ENCODE peak calls at places on chromosomes 16 and 17, in four cellular contexts. One of them, this sample, is unnamed.

GRCh38 chr17:57632294-57632693 is 112.8 kb downstream of the CCDC182 start:
- DNase-seq in GM12878: no peak
- DNase-seq in HepG2: no peak
- DNase-seq in K562: no peak
- DNase-seq in this sample: no peak

GRCh38 chr16:50538411-50539052 is 9.7 kb upstream of the NKD1 start:
- DNase-seq in GM12878: no peak
- DNase-seq in K562: no peak
- DNase-seq in HepG2: no peak
- DNase-seq in this sample: no peak

GRCh38 chr16:77059441-77059840 is 131.5 kb upstream of the MON1B start:
- DNase-seq in GM12878: no peak
- DNase-seq in HepG2: no peak
- DNase-seq in K562: no peak
- DNase-seq in this sample: no peak

GRCh38 chr17:77254961-77255741 is 114.4 kb downstream of the SEC14L1 start:
- DNase-seq in HepG2: peak; percentile 73
- DNase-seq in K562: no peak
- DNase-seq in GM12878: no peak
- DNase-seq in this sample: no peak

GRCh38 chr17:55846745-55847144 is 95.9 kb downstream of the PCTP start:
- DNase-seq in GM12878: no peak
- DNase-seq in HepG2: no peak
- DNase-seq in K562: no peak
- DNase-seq in this sample: no peak

GRCh38 chr16:23104032-23104955 is 45.0 kb downstream of the USP31 start:
- DNase-seq in HepG2: peak; percentile 98
- DNase-seq in K562: no peak
- DNase-seq in GM12878: no peak
- DNase-seq in this sample: no peak

GRCh38 chr17:42246515-42246914 is 29.7 kb downstream of the STAT5B start:
- DNase-seq in GM12878: no peak
- DNase-seq in HepG2: peak; percentile 75
- DNase-seq in K562: no peak
- DNase-seq in this sample: no peak

GRCh38 chr17:14471052-14471451 is 170.2 kb downstream of the HS3ST3B1 start:
- DNase-seq in HepG2: peak; percentile 89
- DNase-seq in K562: no peak
- DNase-seq in GM12878: no peak
- DNase-seq in this sample: no peak

GRCh38 chr16:86757704-86758040 is 179.3 kb downstream of the FOXL1 start:
- DNase-seq in HepG2: no peak
- DNase-seq in K562: no peak
- DNase-seq in GM12878: no peak
- DNase-seq in this sample: no peak

GRCh38 chr17:67995568-67996191 is 589 bp downstream of the C17orf58 start:
- DNase-seq in K562: no peak
- DNase-seq in HepG2: no peak
- DNase-seq in GM12878: no peak
- DNase-seq in this sample: no peak

GRCh38 chr17:80892900-80893603 is 98.6 kb upstream of the CHMP6 start:
- DNase-seq in GM12878: no peak
- DNase-seq in K562: no peak
- DNase-seq in HepG2: no peak
- DNase-seq in this sample: no peak

GRCh38 chr17:69336996-69337395 is 10.1 kb upstream of the ABCA5 start:
- DNase-seq in K562: no peak
- DNase-seq in HepG2: no peak
- DNase-seq in GM12878: no peak
- DNase-seq in this sample: no peak

GRCh38 chr17:65850486-65850885 is 289.0 kb upstream of the AXIN2 start:
- DNase-seq in GM12878: peak; percentile 19
- DNase-seq in HepG2: no peak
- DNase-seq in K562: no peak
- DNase-seq in this sample: no peak

GRCh38 chr17:43983515-43984411 is 20.7 kb upstream of the NAGS start:
- DNase-seq in HepG2: peak; percentile 67
- DNase-seq in K562: peak; percentile 69
- DNase-seq in GM12878: no peak
- DNase-seq in this sample: peak; percentile 47

GRCh38 chr16:24102120-24102740 is 153.9 kb upstream of the CACNG3 start:
- DNase-seq in HepG2: no peak
- DNase-seq in K562: no peak
- DNase-seq in GM12878: no peak
- DNase-seq in this sample: peak; percentile 25

GRCh38 chr17:10118788-10119130 is 79.6 kb downstream of the GAS7 start:
- DNase-seq in HepG2: no peak
- DNase-seq in GM12878: no peak
- DNase-seq in K562: no peak
- DNase-seq in this sample: no peak

GRCh38 chr16:14232106-14232890 is 161.2 kb downstream of the MRTFB start:
- DNase-seq in K562: no peak
- DNase-seq in GM12878: no peak
- DNase-seq in HepG2: no peak
- DNase-seq in this sample: no peak

GRCh38 chr16:75378616-75379015 is 54.7 kb downstream of the CFDP1 start:
- DNase-seq in HepG2: no peak
- DNase-seq in GM12878: no peak
- DNase-seq in K562: no peak
- DNase-seq in this sample: no peak

GRCh38 chr17:9911089-9911488 is 6.0 kb upstream of the RCVRN start:
- DNase-seq in K562: no peak
- DNase-seq in GM12878: no peak
- DNase-seq in HepG2: no peak
- DNase-seq in this sample: no peak

GRCh38 chr17:32015245-32016013 is 8.2 kb downstream of the LRRC37B start:
- DNase-seq in HepG2: no peak
- DNase-seq in GM12878: no peak
- DNase-seq in K562: no peak
- DNase-seq in this sample: peak; percentile 8

GRCh38 chr16:35798885-35799426 is 2339.5 kb downstream of the TP53TG3F start:
- DNase-seq in HepG2: no peak
- DNase-seq in GM12878: no peak
- DNase-seq in K562: no peak
- DNase-seq in this sample: no peak

GRCh38 chr17:53462393-53462811 is 360.3 kb upstream of the KIF2B start:
- DNase-seq in K562: no peak
- DNase-seq in GM12878: no peak
- DNase-seq in HepG2: no peak
- DNase-seq in this sample: no peak

GRCh38 chr17:61122356-61122913 is 277.2 kb upstream of the TBX2 start:
- DNase-seq in GM12878: no peak
- DNase-seq in K562: no peak
- DNase-seq in HepG2: no peak
- DNase-seq in this sample: no peak

GRCh38 chr17:78241277-78242023 is 10.0 kb downstream of the TMEM235 start:
- DNase-seq in K562: peak; percentile 94
- DNase-seq in HepG2: peak; percentile 96
- DNase-seq in GM12878: no peak
- DNase-seq in this sample: peak; percentile 65

GRCh38 chr16:31351246-31351936 is 3.6 kb upstream of the ITGAX start:
- DNase-seq in K562: no peak
- DNase-seq in GM12878: no peak
- DNase-seq in HepG2: no peak
- DNase-seq in this sample: no peak

GRCh38 chr17:75927286-75927922 is 13.4 kb downstream of the FBF1 start:
- DNase-seq in GM12878: no peak
- DNase-seq in K562: peak; percentile 70
- DNase-seq in HepG2: peak; percentile 52
- DNase-seq in this sample: peak; percentile 78
- TF ChIP-seq FOXM1 in GM12878: no peak
- TF ChIP-seq FOXM1 in K562: no peak
- TF ChIP-seq FOXM1 in HepG2: no peak
- TF ChIP-seq FOXM1 in this sample: no peak

DNA sequence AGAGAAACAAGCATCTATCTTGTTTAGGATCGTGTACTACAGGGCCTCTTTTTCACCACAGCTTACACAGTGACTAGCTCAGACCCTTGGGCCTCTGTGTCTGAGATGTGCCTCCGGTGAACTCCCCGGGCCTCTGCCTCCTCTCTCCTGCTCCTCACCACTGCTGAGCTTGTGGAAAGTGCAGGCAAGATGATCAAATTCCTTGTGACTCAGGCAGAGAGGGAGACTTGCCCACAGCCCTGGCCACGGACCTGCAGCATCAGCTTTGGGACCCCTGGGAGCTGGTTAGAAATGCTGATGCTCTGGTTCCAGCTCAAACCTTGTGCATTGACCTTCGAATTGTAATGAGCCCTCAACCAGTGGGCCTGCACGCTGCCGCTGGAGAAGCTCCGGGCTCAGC is 79.8 kb downstream of the ZDHHC7 start:
- DNase-seq in HepG2: no peak
- DNase-seq in K562: no peak
- DNase-seq in GM12878: no peak
- DNase-seq in this sample: no peak
- TF ChIP-seq FOXM1 in HepG2: no peak
- TF ChIP-seq FOXM1 in K562: no peak
- TF ChIP-seq FOXM1 in GM12878: no peak
- TF ChIP-seq FOXM1 in this sample: no peak

DNA sequence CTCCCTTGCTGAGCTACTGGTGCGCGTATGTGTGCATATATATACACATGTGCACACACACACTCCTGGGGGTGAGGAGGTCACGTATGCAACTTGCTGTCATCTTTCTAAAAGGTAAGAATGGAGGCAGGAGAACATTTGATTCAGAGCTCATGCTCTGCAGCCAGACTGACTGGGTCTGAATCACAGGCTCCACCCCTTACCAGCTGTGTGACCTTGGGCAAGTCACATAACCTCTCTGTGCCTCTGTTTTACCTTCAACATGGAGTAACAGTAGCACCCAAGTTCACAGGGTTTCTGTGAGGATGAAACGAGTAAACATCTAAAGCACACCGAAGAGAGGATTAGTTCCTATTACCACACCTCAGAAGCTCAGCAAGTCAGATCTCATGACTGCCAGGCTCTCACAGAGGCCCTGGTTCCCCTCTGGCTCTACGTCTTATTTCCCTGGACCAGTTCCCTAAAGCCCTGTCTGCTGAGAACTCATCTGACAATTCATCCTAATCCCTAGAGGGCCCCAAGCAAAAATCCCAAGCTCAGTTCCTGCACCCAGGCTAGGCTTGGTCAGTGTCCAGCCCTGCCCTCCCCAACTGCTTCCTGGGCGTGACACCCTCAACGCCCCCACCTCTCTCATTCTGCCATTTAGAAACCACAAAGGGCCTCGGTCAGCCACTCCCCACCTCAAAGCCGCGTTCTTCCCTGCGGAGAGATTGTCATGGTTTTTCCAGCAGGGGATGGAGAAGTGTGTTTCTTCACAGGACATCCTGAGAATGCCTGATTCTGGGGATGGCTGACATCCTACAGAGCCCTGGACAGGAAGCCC is 28.7 kb downstream of the ABR start:
- DNase-seq in GM12878: no peak
- DNase-seq in K562: no peak
- DNase-seq in HepG2: no peak
- DNase-seq in this sample: no peak
- TF ChIP-seq FOXM1 in GM12878: no peak
- TF ChIP-seq FOXM1 in K562: no peak
- TF ChIP-seq FOXM1 in HepG2: no peak
- TF ChIP-seq FOXM1 in this sample: no peak

GRCh38 chr17:66967867-66968543 is 3.5 kb downstream of the CACNG4 start:
- DNase-seq in HepG2: no peak
- DNase-seq in K562: no peak
- DNase-seq in GM12878: no peak
- DNase-seq in this sample: no peak
- TF ChIP-seq FOXM1 in HepG2: no peak
- TF ChIP-seq FOXM1 in K562: no peak
- TF ChIP-seq FOXM1 in GM12878: no peak
- TF ChIP-seq FOXM1 in this sample: no peak

DNA sequence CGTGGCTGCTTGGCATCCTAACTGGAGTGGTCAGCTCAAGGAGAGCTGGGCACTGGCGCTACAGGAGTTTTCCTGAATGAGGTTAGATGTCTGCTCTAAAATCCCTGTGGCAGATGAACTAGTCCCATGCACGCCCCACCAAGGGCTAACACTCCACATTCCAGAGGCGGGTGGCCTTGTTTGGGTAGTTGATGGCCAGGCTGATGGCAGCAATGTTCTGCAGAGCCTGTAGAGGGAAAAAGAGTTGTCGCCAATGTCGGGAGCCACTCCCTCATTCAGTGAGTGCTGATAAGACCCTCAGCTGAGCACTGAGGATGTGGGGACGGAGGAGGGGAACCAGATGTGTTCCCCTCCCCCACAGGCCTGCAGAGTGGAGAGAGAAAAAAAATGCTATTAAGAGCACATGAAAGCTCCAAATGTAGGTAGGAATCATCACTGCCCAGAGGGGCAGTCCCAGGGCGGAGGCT is 42.5 kb upstream of the ATP2A3 start:
- DNase-seq in K562: peak; percentile 82
- DNase-seq in GM12878: no peak
- DNase-seq in HepG2: no peak
- DNase-seq in this sample: no peak
- TF ChIP-seq FOXM1 in K562: no peak
- TF ChIP-seq FOXM1 in GM12878: no peak
- TF ChIP-seq FOXM1 in HepG2: no peak
- TF ChIP-seq FOXM1 in this sample: no peak

DNA sequence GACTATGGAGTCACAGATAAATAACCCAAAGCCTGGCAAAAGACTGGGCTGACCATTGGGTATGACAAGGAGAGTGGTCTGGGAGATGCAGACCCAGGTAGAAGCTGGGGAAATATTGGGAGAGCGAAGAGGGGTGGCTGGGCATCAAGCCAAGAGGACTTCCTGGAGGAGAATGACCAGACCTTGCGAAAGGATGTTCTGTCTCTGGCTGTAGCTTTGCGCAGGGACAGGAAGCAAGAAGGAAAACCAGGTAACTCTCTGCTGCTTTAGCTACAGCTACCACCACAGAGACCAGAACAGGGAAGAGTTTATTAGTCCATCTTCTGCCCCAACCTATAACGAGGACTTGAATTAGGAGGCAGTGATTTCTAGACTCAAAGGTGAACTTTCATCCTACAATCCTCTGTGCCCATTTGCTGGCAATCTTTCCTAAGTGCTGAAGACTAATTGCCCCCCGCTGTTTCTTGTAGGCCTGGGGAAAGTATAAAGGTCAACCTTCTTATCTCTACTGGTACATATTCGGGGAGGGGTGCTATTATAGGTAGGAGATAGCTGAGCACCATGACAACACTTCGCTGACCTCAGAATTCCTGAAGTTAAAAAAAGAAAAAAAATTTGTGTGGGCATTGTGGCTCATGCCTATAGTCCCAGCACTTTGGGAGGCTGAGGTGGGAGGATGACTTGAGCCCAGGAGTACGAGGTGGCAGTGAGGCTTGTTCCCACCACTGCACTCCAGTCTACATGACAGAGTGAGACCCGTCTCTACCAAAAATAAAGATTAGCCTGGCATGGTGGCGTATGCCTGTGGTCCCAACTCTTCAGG is 19.1 kb upstream of the KIFC3 start:
- DNase-seq in HepG2: peak; percentile 86
- DNase-seq in GM12878: no peak
- DNase-seq in K562: no peak
- DNase-seq in this sample: no peak
- TF ChIP-seq FOXM1 in HepG2: no peak
- TF ChIP-seq FOXM1 in GM12878: no peak
- TF ChIP-seq FOXM1 in K562: no peak
- TF ChIP-seq FOXM1 in this sample: no peak

This sample was measured in HEK293T.